ENCODE peak calls at places on chromosome 22, in six cellular contexts. X is AG10803, D is psoas muscle, E is heart left ventricle, L is chondrocyte, K is nephron progenitor cell. R is an unnamed sample.

GRCh38 chr22:24954114-24954463 is 1.6 kb downstream of the KIAA1671 start:
- DNase-seq in X (no peak), D (no peak), E (no peak), L (no peak), K (no peak), R (no peak)

GRCh38 chr22:48943567-48944432 is 883.9 kb downstream of the BRD1 start:
- DNase-seq in X (peak), D (no peak), E (no peak), L (peak), K (peak), R (peak)

GRCh38 chr22:26172389-26172990 is 3.2 kb downstream of the SEZ6L start:
- DNase-seq in X (peak), D (peak), E (peak), L (no peak), K (peak), R (no peak)

GRCh38 chr22:24370426-24370825 is 57.0 kb upstream of the ADORA2A start:
- DNase-seq in X (peak), D (no peak), E (no peak), L (no peak), K (no peak), R (no peak)

GRCh38 chr22:50175191-50175461 is 4.6 kb downstream of the PANX2 start:
- DNase-seq in X (no peak), D (no peak), E (peak), L (no peak), K (no peak), R (no peak)

GRCh38 chr22:24841261-24841660 is 35.2 kb downstream of the SGSM1 start:
- DNase-seq in X (no peak), D (no peak), E (no peak), L (no peak), K (no peak), R (no peak)

GRCh38 chr22:49967333-49968241 is 7.0 kb downstream of the PIM3 start:
- DNase-seq in X (peak), D (peak), E (peak), L (peak), K (peak), R (peak)

GRCh38 chr22:24588756-24589481 is 4.0 kb downstream of the LRRC75B start:
- DNase-seq in X (no peak), D (no peak), E (no peak), L (peak), K (no peak), R (no peak)

GRCh38 chr22:19607198-19608113 is 83.2 kb upstream of the CLDN5 start:
- DNase-seq in X (no peak), D (peak), E (no peak), L (peak), K (no peak), R (no peak)

GRCh38 chr22:32539631-32540449 is 65.2 kb downstream of the FBXO7 start:
- DNase-seq in X (no peak), D (no peak), E (peak), L (no peak), K (no peak), R (no peak)

GRCh38 chr22:50600967-50601668 is 525 bp downstream of the MAPK8IP2 start:
- DNase-seq in X (no peak), D (no peak), E (no peak), L (no peak), K (peak), R (peak)

GRCh38 chr22:32177221-32177765 is 18.2 kb upstream of the C22orf42 start:
- DNase-seq in X (no peak), D (no peak), E (no peak), L (no peak), K (no peak), R (no peak)

GRCh38 chr22:33851240-33851639 is 69.0 kb downstream of the LARGE1 start:
- DNase-seq in X (peak), D (no peak), E (no peak), L (no peak), K (no peak), R (no peak)

GRCh38 chr22:20080776-20081654 is 974 bp downstream of the DGCR8 start:
- DNase-seq in X (peak), D (no peak), E (peak), L (no peak), K (peak), R (peak)

GRCh38 chr22:49392247-49392646 is 435.4 kb downstream of the BRD1 start:
- DNase-seq in X (no peak), D (no peak), E (no peak), L (no peak), K (no peak), R (peak)

GRCh38 chr22:32522237-32522636 is 47.6 kb downstream of the FBXO7 start:
- DNase-seq in X (no peak), D (no peak), E (no peak), L (no peak), K (no peak), R (no peak)

GRCh38 chr22:24134090-24134846 is 47.0 kb upstream of the SUSD2 start:
- DNase-seq in X (no peak), D (no peak), E (peak), L (no peak), K (peak), R (peak)

GRCh38 chr22:20524004-20524481 is 16.6 kb downstream of the MED15 start:
- DNase-seq in X (peak), D (no peak), E (no peak), L (no peak), K (no peak), R (no peak)

GRCh38 chr22:38554281-38554680 is 15.7 kb downstream of the DMC1 start:
- DNase-seq in X (peak), D (no peak), E (no peak), L (no peak), K (no peak), R (no peak)

GRCh38 chr22:19826619-19826950 is 28.1 kb downstream of the GNB1L start:
- DNase-seq in X (no peak), D (no peak), E (no peak), L (no peak), K (no peak), R (no peak)

GRCh38 chr22:37633693-37634504 is 5.6 kb upstream of the SH3BP1 start:
- DNase-seq in X (peak), D (peak), E (peak), L (no peak), K (peak), R (peak)

GRCh38 chr22:31081963-31082605 is 966 bp downstream of the SMTN start:
- DNase-seq in X (peak), D (peak), E (no peak), L (no peak), K (no peak), R (no peak)

GRCh38 chr22:32354360-32355351 is 3.0 kb upstream of the RFPL3 start:
- DNase-seq in X (peak), D (no peak), E (no peak), L (no peak), K (no peak), R (no peak)

GRCh38 chr22:37282385-37282677 is at the start of gene CYTH4:
- DNase-seq in X (no peak), D (peak), E (peak), L (no peak), K (no peak), R (peak)

GRCh38 chr22:46444390-46444854 is 93.0 kb downstream of the CELSR1 start:
- DNase-seq in X (no peak), D (no peak), E (no peak), L (no peak), K (no peak), R (no peak)
- TF ChIP-seq CTCF in X (peak), D (no peak), E (no peak), L (peak), K (no peak), R (no peak)

GRCh38 chr22:44701187-44701586 is 817 bp upstream of the PRR5 start:
- DNase-seq in X (no peak), D (no peak), E (no peak), L (no peak), K (no peak), R (no peak)

GRCh38 chr22:44704159-44705021 is 2.4 kb downstream of the PRR5 start:
- DNase-seq in X (no peak), D (no peak), E (no peak), L (peak), K (no peak), R (peak)

GRCh38 chr22:44703269-44703870 is 1.4 kb downstream of the PRR5 start:
- DNase-seq in X (no peak), D (no peak), E (no peak), L (no peak), K (no peak), R (no peak)

GRCh38 chr22:44701824-44702478 is at the start of gene PRR5:
- DNase-seq in X (peak), D (peak), E (peak), L (peak), K (peak), R (peak)

GRCh38 chr22:44702479-44703219 is 645 bp downstream of the PRR5 start:
- DNase-seq in X (peak), D (no peak), E (peak), L (peak), K (peak), R (peak)
- TF ChIP-seq CTCF in X (no peak), D (no peak), E (no peak), L (peak), K (no peak), R (no peak)

DNA sequence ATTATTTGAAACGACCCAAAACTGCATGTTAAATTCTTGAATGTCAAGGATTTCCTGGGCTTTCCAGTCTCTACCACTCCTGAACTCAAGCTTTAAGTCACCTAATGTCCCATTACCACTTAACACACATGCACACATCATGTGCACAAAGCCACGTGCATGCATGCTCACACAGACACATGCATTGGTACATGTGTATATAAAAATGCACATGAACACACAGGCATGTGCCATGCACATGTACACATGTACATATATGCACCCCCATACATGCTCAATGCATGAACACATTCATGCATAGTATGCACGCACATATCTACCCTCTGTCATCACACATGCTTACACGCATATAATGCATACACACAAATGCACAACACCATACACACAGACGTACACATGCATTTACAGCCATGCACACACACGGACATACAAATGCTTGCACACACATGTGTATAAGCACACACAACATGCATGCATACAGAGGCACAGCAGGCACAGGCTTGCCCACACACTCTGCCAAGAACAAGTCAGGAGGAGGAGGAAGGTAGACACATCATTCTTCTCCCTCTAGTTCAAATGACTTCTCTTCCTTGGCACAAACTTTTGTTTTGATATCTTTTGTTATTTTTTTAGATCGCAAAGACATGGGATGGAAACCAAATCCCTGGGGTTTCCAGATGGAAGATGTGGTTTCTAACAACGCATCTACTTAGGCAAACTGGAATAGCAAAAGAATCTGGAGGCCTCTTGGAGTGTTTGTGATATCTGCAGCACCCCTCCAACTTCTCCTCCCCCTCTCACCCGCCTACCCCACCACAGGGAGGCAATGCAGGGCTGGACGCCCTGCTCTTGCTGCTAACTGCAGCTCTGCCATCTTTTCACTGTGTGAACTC is 24.6 kb downstream of the RASD2 start:
- DNase-seq in X (peak), D (no peak), E (no peak), L (no peak), K (no peak), R (no peak)
- TF ChIP-seq CTCF in X (no peak), D (no peak), E (no peak), L (no peak), K (no peak), R (no peak)

GRCh38 chr22:39960791-39961746 is 872 bp downstream of the TMA7B start:
- DNase-seq in X (peak), D (no peak), E (no peak), L (no peak), K (no peak), R (peak)

GRCh38 chr22:39962071-39962470 is 1.9 kb downstream of the TMA7B start:
- DNase-seq in X (no peak), D (no peak), E (no peak), L (no peak), K (no peak), R (no peak)

GRCh38 chr22:39958916-39959639 is 1.1 kb upstream of the TMA7B start:
- DNase-seq in X (no peak), D (no peak), E (no peak), L (no peak), K (no peak), R (no peak)

GRCh38 chr22:39958009-39958711 is 2.0 kb upstream of the TMA7B start:
- DNase-seq in X (no peak), D (no peak), E (no peak), L (no peak), K (no peak), R (no peak)

DNA sequence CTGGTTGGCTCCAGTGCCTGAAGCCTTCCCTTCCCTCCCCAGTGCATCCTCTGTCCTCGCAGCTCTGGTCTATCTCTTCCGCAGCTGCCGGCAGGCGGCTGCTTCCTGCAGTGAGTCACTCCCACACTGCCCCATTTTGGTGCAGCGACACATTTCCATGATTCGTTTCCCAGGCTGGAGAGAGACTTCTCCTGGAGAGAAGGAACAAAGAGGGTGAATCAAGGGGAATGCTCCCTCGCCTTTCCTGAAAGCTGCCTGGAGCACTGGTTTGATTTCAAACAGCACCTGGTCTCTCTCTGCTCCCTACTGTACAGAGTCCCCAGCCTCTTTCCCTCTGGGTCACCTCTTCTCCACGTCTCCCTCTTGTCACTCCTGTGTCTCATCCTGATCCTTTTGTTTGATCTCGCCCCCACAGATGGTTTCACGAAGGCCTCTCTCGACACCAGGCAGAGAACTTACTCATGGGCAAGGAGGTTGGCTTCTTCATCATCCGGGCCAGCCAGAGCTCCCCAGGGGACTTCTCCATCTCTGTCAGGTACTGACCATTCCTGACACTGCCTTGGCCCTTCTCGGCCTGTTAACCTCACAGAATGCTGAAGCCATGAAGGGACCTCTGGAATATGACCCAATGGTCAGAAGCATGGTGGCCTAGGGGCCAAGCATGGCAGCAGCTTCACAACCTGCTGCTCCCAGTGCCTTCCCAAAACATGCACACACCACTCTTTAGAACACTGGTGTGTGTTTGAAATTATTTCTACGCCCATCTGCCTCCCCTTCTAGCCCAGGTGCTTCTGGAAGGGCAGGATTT is at the start of gene TMA7B:
- DNase-seq in X (peak), D (no peak), E (no peak), L (no peak), K (peak), R (peak)
- TF ChIP-seq CTCF in X (peak), D (peak), E (peak), L (peak), K (peak), R (no peak)

DNA sequence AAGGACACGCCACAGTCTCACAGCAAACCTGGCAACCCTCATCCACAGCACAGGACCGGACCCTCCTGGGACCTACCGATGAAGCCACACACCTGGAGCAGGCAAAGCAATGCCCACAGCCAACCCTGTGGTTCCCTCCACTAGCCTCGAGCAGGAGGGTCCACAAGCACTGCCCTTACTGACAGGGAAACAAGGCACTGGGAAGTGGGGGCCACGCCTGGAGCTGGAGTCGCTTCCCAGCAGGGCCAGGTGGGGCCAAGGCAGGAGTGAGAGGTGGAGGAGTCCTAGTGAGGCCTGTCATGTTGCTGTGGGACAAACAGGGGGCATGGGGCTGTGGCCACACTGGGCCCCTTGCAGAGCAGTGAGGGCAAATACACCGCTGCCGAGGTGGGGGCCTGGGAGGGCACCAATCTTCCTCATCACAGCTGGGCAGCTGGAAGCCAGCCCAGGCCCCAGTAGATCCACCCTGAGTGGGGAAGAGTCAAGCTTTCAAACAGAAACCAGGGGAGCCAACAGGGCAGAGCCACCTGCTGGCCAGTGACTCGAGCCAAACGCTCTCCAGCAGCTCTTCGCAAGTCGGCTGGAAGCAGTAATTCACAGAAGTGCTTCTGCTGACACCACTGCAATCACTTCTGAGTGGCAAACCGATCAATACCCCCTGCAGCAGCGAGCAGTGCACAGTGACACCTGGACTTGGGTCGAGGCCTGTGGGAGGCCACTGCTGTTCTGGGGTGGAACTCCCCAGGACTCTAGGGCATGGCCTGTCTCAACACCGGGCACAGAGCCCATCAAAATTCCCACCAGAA is 13.7 kb downstream of the SULT4A1 start:
- DNase-seq in X (peak), D (no peak), E (no peak), L (peak), K (no peak), R (peak)
- TF ChIP-seq CTCF in X (peak), D (peak), E (peak), L (peak), K (peak), R (no peak)

GRCh38 chr22:18021431-18021830 is 2.9 kb downstream of the MICAL3 start:
- DNase-seq in X (no peak), D (no peak), E (no peak), L (peak), K (no peak), R (peak)

GRCh38 chr22:18023509-18024275 is 669 bp downstream of the MICAL3 start:
- DNase-seq in X (peak), D (peak), E (peak), L (peak), K (peak), R (peak)

GRCh38 chr22:18024956-18025720 is 777 bp upstream of the MICAL3 start:
- DNase-seq in X (no peak), D (no peak), E (no peak), L (peak), K (no peak), R (peak)

GRCh38 chr22:18022851-18023250 is 1.5 kb downstream of the MICAL3 start:
- DNase-seq in X (no peak), D (no peak), E (peak), L (peak), K (no peak), R (peak)

DNA sequence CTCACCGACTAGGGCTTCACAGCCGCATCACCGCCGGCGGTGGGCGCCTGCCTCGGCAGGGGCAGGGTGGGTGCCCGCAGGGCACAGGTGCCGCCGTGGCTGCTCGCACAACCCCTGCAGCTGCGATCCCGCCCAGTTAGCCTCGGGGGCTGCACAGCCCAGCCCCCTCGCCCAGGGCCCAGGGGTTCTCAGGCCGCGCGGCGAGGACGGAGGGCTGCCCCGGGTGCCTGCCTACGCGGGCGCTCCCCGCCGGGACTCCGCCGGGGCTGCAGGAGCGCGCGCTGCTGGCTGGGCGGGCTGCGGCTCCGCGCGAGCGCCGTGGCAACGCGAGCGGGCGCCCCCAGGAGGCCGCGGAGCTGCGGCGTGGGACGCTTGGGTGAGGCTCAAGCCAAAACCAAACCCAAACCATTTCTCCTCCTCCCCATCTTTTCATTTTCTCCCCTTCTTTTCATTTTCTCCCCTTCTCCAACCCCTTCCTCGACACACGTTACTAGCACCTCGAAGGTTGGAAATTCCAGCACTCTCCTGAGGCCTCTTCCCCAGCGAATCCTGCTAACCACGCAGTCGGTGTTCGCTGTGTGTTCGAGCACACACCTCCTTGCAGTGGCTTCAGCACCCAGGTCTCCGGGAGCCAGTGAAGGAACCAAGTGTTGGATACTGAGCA is at the start of gene MICAL3:
- DNase-seq in X (peak), D (peak), E (peak), L (peak), K (peak), R (peak)
- TF ChIP-seq CTCF in X (peak), D (peak), E (peak), L (peak), K (no peak), R (peak)

GRCh38 chr22:43226368-43226979 is 39.5 kb upstream of the TTLL12 start:
- DNase-seq in X (peak), D (no peak), E (no peak), L (no peak), K (peak), R (no peak)
- TF ChIP-seq CTCF in X (peak), D (no peak), E (no peak), L (peak), K (no peak), R (no peak)

GRCh38 chr22:28597665-28598064 is 82.0 kb downstream of the TTC28 start:
- DNase-seq in X (no peak), D (no peak), E (no peak), L (no peak), K (no peak), R (no peak)

GRCh38 chr22:28594076-28594783 is 85.4 kb downstream of the TTC28 start:
- DNase-seq in X (no peak), D (no peak), E (no peak), L (no peak), K (no peak), R (no peak)

GRCh38 chr22:28593299-28593698 is 86.3 kb downstream of the TTC28 start:
- DNase-seq in X (no peak), D (no peak), E (no peak), L (no peak), K (no peak), R (no peak)

GRCh38 chr22:28599693-28600092 is 79.9 kb downstream of the TTC28 start:
- DNase-seq in X (no peak), D (no peak), E (no peak), L (no peak), K (no peak), R (no peak)

GRCh38 chr22:28594784-28595324 is 84.8 kb downstream of the TTC28 start:
- DNase-seq in X (peak), D (no peak), E (no peak), L (no peak), K (no peak), R (no peak)
- TF ChIP-seq CTCF in X (peak), D (peak), E (peak), L (peak), K (peak), R (peak)

R was measured in spleen.